ENCODE peak calls at places on chromosomes 3 and 15, in ten cellular contexts. W, Q, K, F, Y, N, J, I, H and B are unnamed samples.

GRCh38 chr3:157370867-157371266 is 65.8 kb upstream of the PTX3 start:
- DNase-seq in K (no peak), I (no peak), N (no peak), F (no peak), Y (no peak), H (no peak), J (no peak), Q (no peak), W (no peak), B (peak)

GRCh38 chr3:30112904-30113484 is 493.4 kb upstream of the TGFBR2 start:
- DNase-seq in Q (no peak), Y (no peak), I (no peak), J (no peak), F (no peak), H (peak), W (peak), K (no peak), N (peak), B (peak)

GRCh38 chr3:82114589-82114988 is 353.1 kb upstream of the GBE1 start:
- DNase-seq in I (no peak), F (no peak), J (no peak), Y (no peak), H (no peak), Q (no peak), K (no peak), N (no peak), W (no peak), B (no peak)

GRCh38 chr3:172592898-172593669 is 69.9 kb upstream of the TNFSF10 start:
- DNase-seq in Y (no peak), F (no peak), Q (no peak), W (no peak), I (no peak), K (no peak), H (no peak), J (no peak), N (no peak), B (no peak)

GRCh38 chr3:17979911-17980310 is 237.5 kb upstream of the TBC1D5 start:
- DNase-seq in N (no peak), Q (no peak), H (no peak), Y (no peak), I (no peak), F (no peak), W (peak), J (no peak), K (no peak), B (no peak)

GRCh38 chr15:90038639-90039095 is 37.5 kb downstream of the ZNF710 start:
- DNase-seq in F (no peak), J (no peak), Y (peak), I (no peak), H (no peak), W (no peak), Q (no peak), N (no peak), K (no peak), B (no peak)

GRCh38 chr3:125280966-125281365 is 68.4 kb upstream of the SLC12A8 start:
- DNase-seq in N (no peak), K (peak), Q (peak), F (no peak), H (no peak), W (no peak), J (no peak), I (no peak), Y (no peak), B (peak)

GRCh38 chr3:45509038-45509767 is 85.3 kb upstream of the LIMD1 start:
- DNase-seq in J (no peak), K (peak), N (peak), Y (no peak), I (no peak), F (no peak), W (no peak), Q (no peak), H (no peak), B (peak)

GRCh38 chr3:195897081-195897852 is 11.1 kb downstream of the TNK2 start:
- DNase-seq in K (no peak), W (peak), I (no peak), Y (no peak), J (peak), N (no peak), Q (peak), H (no peak), F (no peak), B (peak)

DNA sequence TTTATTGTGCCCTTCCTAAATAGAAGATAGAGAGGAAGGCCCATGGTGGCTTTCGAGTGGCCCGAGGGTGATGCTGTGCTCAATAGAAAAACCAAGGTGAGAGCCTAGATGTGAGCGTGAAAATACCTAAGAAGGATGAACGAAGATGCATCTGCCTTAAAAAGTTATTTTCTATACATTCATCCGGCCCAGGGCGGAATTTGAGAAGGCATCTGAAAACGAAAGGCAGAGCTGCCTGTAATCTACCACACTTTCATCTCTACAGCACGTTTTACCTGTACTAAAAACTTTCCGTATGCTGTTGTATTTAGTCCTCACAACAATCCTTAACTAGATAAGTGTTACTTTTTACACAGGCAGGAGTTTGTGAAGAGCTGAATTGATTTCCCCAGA is 1.4 kb downstream of the DUT start:
- DNase-seq in H (no peak), K (no peak), Q (no peak), N (no peak), F (no peak), I (no peak), W (no peak), J (no peak), Y (no peak), B (no peak)
- H3K4me3 ChIP-seq in H (peak), K (peak), Q (peak), N (peak), F (no peak), I (peak), W (peak), J (peak), Y (peak), B (peak)

GRCh38 chr3:115974940-115975339 is 351.6 kb downstream of the GAP43 start:
- DNase-seq in H (no peak), Y (no peak), F (no peak), N (no peak), W (no peak), I (no peak), J (no peak), K (no peak), Q (no peak), B (no peak)
- H3K4me3 ChIP-seq in H (no peak), Y (no peak), F (no peak), N (no peak), W (no peak), I (no peak), J (no peak), K (no peak), Q (no peak), B (no peak)

DNA sequence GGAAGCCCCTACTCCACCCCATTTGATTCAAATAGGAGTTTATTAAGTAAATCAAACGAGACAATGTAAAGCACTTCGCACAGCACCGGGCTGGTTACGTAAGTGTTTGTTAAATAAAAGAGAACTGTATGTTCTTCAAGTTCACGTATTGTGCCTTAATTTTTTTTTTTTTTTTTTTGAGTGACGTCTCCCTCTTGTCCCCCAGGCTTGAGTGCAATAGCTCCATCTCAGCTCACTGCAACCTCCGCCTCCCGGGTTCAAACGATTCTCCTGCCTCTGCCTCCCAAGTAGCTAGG is 1.3 kb upstream of the WWTR1 start:
- DNase-seq in I (no peak), N (no peak), H (no peak), W (no peak), K (no peak), J (no peak), F (no peak), Y (no peak), Q (no peak), B (peak)
- H3K4me3 ChIP-seq in I (peak), N (peak), H (peak), W (no peak), K (peak), J (peak), F (no peak), Y (peak), Q (peak), B (peak)

GRCh38 chr15:74431645-74432044 is 2.1 kb downstream of the SEMA7A start:
- DNase-seq in J (no peak), W (no peak), F (no peak), Y (peak), H (no peak), Q (no peak), I (no peak), K (no peak), N (no peak), B (no peak)
- H3K4me3 ChIP-seq in J (no peak), W (no peak), F (no peak), Y (no peak), H (no peak), Q (no peak), I (no peak), K (peak), N (peak), B (peak)

DNA sequence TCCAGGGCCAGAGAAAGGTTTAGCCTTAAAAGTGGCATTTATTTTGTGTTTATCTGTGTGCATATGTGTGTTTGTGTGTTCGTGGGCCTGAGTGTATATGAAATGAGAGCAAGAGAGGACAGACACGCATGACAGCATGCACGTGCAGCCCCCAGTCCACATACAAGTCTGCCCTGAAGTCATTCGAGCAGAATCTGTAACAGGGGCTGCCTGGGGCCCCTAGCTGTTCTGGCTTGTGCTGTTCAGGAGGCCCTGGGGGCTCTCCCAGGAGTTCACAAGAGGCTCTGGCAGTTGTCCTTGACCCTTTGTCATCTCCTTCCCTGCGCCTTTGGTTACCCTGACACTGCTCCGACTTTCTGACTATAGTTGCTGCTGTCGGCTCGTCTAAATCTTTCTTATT is 18.2 kb upstream of the TRAK1 start:
- DNase-seq in I (no peak), F (no peak), Y (no peak), K (no peak), N (no peak), J (no peak), W (peak), Q (no peak), H (no peak), B (no peak)
- H3K4me3 ChIP-seq in I (no peak), F (no peak), Y (no peak), K (peak), N (no peak), J (peak), W (no peak), Q (peak), H (no peak), B (peak)

GRCh38 chr3:127697531-127698240 is 24.9 kb downstream of the ABTB1 start:
- DNase-seq in H (peak), N (no peak), Y (peak), K (peak), J (peak), I (peak), Q (peak), W (peak), F (peak), B (peak)

GRCh38 chr3:127699946-127700300 is 27.2 kb downstream of the ABTB1 start:
- DNase-seq in K (no peak), Y (no peak), W (no peak), J (no peak), F (no peak), H (no peak), N (no peak), Q (no peak), I (no peak), B (no peak)

GRCh38 chr3:127700406-127700805 is 27.7 kb downstream of the ABTB1 start:
- DNase-seq in I (no peak), Q (peak), K (no peak), F (no peak), N (no peak), J (no peak), H (peak), W (no peak), Y (peak), B (no peak)

GRCh38 chr3:127699098-127699945 is 26.6 kb downstream of the ABTB1 start:
- DNase-seq in K (no peak), J (no peak), I (no peak), F (no peak), N (no peak), Y (peak), W (no peak), H (no peak), Q (peak), B (no peak)

DNA sequence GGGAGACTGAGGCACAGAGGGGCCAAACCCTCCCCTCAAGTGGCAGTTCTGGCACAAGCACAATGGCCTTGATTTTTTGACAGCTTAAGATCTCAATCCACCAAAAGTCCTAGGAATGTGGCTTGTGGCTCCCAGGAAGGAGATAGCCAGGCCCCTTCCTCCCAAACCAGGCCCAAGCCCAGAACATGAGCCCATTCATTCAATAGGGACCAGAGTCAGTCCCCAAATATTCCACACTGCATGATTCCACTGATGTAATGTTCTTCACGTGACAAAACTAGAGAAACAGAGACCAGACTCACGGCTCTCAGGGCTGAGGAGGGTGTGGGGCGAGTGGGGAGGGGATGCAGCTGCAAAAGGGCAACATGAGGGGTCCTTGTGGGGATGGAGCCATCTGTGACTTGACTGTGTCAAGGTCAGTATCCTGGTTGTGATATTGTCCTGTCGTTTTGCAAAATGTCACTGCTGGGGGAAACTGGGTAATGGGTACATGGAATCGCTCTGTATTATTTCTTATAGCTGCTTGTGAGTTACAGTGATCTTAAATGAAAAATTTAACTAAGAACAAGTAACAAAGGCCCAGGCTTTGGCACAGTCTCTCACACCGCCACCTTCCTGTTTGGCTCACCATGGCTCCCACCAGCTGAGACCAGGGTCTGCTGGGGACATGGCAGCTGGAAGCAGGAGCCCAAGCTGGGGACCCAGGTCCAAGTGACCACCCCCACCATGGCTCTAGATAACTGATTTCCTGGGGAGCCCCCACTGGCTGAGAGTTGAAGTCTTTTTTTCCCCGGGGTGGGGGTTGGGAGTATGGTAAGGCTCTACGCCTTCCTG is 25.7 kb downstream of the ABTB1 start:
- DNase-seq in N (no peak), J (no peak), K (no peak), Q (peak), Y (peak), W (no peak), I (no peak), F (no peak), H (no peak), B (no peak)
- H3K4me3 ChIP-seq in N (no peak), J (no peak), K (peak), Q (no peak), Y (no peak), W (no peak), I (no peak), F (no peak), H (no peak), B (no peak)

GRCh38 chr15:87850916-87851315 is 405.6 kb downstream of the NTRK3 start:
- DNase-seq in W (no peak), Y (no peak), N (no peak), J (no peak), Q (peak), K (no peak), H (no peak), F (no peak), I (no peak), B (no peak)

GRCh38 chr15:87851497-87851896 is 405.0 kb downstream of the NTRK3 start:
- DNase-seq in I (no peak), F (no peak), K (no peak), J (no peak), N (no peak), Y (no peak), H (no peak), W (no peak), Q (peak), B (no peak)

GRCh38 chr15:87846746-87847145 is 409.8 kb downstream of the NTRK3 start:
- DNase-seq in Y (no peak), W (no peak), H (no peak), I (no peak), J (no peak), Q (no peak), N (no peak), K (no peak), F (no peak), B (no peak)

GRCh38 chr15:87848012-87848411 is 408.5 kb downstream of the NTRK3 start:
- DNase-seq in Q (no peak), F (no peak), N (no peak), H (no peak), W (no peak), K (no peak), Y (no peak), J (no peak), I (no peak), B (no peak)

DNA sequence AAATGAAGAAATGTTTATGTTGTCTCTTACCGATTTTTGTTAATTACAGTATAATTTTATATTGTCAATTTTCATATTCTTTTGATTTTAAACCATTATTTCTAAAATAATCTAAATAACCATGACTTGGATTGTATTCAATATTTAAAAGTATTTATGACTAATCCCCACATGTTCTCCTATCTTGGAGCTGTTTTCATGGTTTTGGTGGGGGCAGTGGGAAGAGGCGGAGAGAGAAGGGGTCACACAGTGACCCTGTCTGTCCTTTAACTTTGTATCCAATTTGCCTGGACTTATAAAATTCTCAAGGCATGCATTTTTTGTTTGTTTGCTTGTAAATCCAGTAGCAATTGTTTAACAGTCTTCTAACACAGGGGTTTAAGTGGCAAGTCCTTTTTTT is 407.4 kb downstream of the NTRK3 start:
- DNase-seq in F (no peak), N (no peak), Q (no peak), K (no peak), I (no peak), H (no peak), Y (no peak), W (no peak), J (no peak), B (no peak)
- H3K4me3 ChIP-seq in F (no peak), N (no peak), Q (no peak), K (no peak), I (no peak), H (no peak), Y (no peak), W (no peak), J (no peak), B (no peak)